ENCODE peak calls at places on chromosome 5, in five cellular contexts. R, B, S, H and D are unnamed samples.
A peak's percentile ranks its signal among the peaks of the same experiment; 100 is the strongest.

GRCh38 chr5:180128671-180129261 is 57.2 kb upstream of the RNF130 start:
- DNase-seq in S (no peak), B (no peak), R (no peak), H (no peak), D (no peak)

GRCh38 chr5:44952376-44952775 is 143.6 kb downstream of the MRPS30 start:
- DNase-seq in S (no peak), H (no peak), R (peak; percentile 2), B (peak; percentile 49), D (no peak)

GRCh38 chr5:35863159-35863558 is 6.5 kb downstream of the IL7R start:
- DNase-seq in R (no peak), B (no peak), S (no peak), H (no peak), D (no peak)

GRCh38 chr5:1847611-1848010 is 35.1 kb downstream of the IRX4 start:
- DNase-seq in H (no peak), B (no peak), S (no peak), R (no peak), D (no peak)

GRCh38 chr5:178189433-178189832 is 2.3 kb upstream of the GMCL2 start:
- DNase-seq in H (no peak), B (no peak), R (no peak), S (no peak), D (no peak)

GRCh38 chr5:87139795-87140194 is 127.9 kb upstream of the RASA1 start:
- DNase-seq in H (no peak), B (no peak), S (no peak), R (no peak), D (no peak)

GRCh38 chr5:107869459-107870115 is 198.8 kb upstream of the EFNA5 start:
- DNase-seq in H (no peak), B (no peak), R (peak; percentile 83), S (no peak), D (peak; percentile 57)

GRCh38 chr5:143922718-143923117 is 110.8 kb downstream of the HMHB1 start:
- DNase-seq in S (peak; percentile 56), R (peak; percentile 83), B (no peak), H (no peak), D (no peak)

GRCh38 chr5:95087819-95088317 is 197.0 kb downstream of the MCTP1 start:
- DNase-seq in B (no peak), R (peak; percentile 20), S (no peak), H (no peak), D (no peak)

GRCh38 chr5:33299621-33300208 is 141.1 kb upstream of the TARS1 start:
- DNase-seq in H (no peak), R (peak; percentile 86), S (no peak), B (peak; percentile 45), D (no peak)

GRCh38 chr5:56003179-56003578 is 8.4 kb upstream of the IL6ST start:
- DNase-seq in H (no peak), R (peak; percentile 90), B (no peak), S (no peak), D (no peak)

GRCh38 chr5:9283021-9283420 is 262.9 kb downstream of the SEMA5A start:
- DNase-seq in R (peak; percentile 50), B (no peak), H (no peak), S (no peak), D (peak; percentile 59)

GRCh38 chr5:172486912-172487311 is 32.6 kb upstream of the SH3PXD2B start:
- DNase-seq in B (no peak), S (no peak), H (no peak), R (no peak), D (no peak)

GRCh38 chr5:30106596-30106995 is 1086.9 kb upstream of the CDH6 start:
- DNase-seq in S (no peak), R (no peak), H (no peak), B (no peak), D (no peak)

GRCh38 chr5:56322592-56322991 is 89.5 kb upstream of the ANKRD55 start:
- DNase-seq in B (no peak), H (no peak), R (no peak), S (no peak), D (no peak)

GRCh38 chr5:92017786-92018185 is 634.7 kb upstream of the ARRDC3 start:
- DNase-seq in S (no peak), B (no peak), H (no peak), R (peak; percentile 81), D (peak; percentile 94)

GRCh38 chr5:151924564-151925395 is at the start of gene GLRA1:
- DNase-seq in H (peak; percentile 79), S (no peak), B (peak; percentile 92), R (peak; percentile 40), D (no peak)

GRCh38 chr5:7261049-7261448 is 134.9 kb upstream of the ADCY2 start:
- DNase-seq in B (peak; percentile 73), R (peak; percentile 44), H (peak; percentile 23), S (no peak), D (peak; percentile 20)

GRCh38 chr5:113508756-113509155 is 4.7 kb upstream of the YTHDC2 start:
- DNase-seq in R (peak; percentile 36), S (no peak), B (no peak), H (no peak), D (no peak)

GRCh38 chr5:176818391-176819098 is 8.2 kb downstream of the UNC5A start:
- DNase-seq in S (no peak), H (no peak), B (no peak), R (no peak), D (no peak)

GRCh38 chr5:174751154-174751990 is 27.0 kb downstream of the MSX2 start:
- DNase-seq in H (peak; percentile 43), S (no peak), R (peak; percentile 10), B (peak; percentile 64), D (no peak)

GRCh38 chr5:31186672-31187267 is 6.7 kb upstream of the CDH6 start:
- DNase-seq in H (no peak), R (peak; percentile 51), B (peak; percentile 59), S (no peak), D (no peak)

GRCh38 chr5:78162253-78162862 is 132.1 kb downstream of the AP3B1 start:
- DNase-seq in R (peak; percentile 29), S (no peak), B (peak; percentile 38), H (peak; percentile 16), D (peak; percentile 5)

GRCh38 chr5:111271885-111272284 is 47.7 kb downstream of the CAMK4 start:
- DNase-seq in R (no peak), S (no peak), B (no peak), H (no peak), D (no peak)

GRCh38 chr5:35303152-35303551 is 72.9 kb upstream of the PRLR start:
- DNase-seq in S (no peak), R (no peak), H (no peak), B (no peak), D (no peak)

GRCh38 chr5:9447691-9448090 is 98.2 kb downstream of the SEMA5A start:
- DNase-seq in S (no peak), B (no peak), R (peak; percentile 74), H (no peak), D (no peak)

GRCh38 chr5:15368835-15369234 is 131.1 kb upstream of the FBXL7 start:
- DNase-seq in S (no peak), H (no peak), B (no peak), R (no peak), D (no peak)

GRCh38 chr5:14849516-14850294 is 21.9 kb downstream of the ANKH start:
- DNase-seq in H (no peak), R (peak; percentile 51), B (no peak), S (no peak), D (no peak)

DNA sequence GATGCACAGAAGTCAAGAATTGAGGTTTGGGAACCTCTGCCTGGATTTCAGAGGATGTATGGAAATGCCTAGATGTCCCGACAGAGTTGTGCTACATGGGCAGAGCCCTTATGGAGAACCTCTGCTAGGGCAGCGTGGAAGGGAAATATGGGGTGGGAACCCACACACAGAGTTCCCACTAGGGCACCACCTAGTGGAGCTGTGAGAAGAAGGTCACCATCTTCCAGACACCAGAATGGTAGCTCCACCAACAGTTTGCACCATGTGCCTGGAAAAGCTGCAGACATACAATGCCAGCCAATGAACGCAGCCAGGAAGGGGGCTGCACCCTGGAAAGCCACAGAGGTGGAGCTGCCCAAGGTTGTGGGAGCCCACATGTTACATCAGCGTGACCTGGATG is 104.5 kb downstream of the STK32A start:
- DNase-seq in R (no peak), S (no peak), B (no peak), H (no peak), D (no peak)
- TF ChIP-seq CTCF in R (no peak), S (no peak), B (no peak), H (no peak), D (no peak)

DNA sequence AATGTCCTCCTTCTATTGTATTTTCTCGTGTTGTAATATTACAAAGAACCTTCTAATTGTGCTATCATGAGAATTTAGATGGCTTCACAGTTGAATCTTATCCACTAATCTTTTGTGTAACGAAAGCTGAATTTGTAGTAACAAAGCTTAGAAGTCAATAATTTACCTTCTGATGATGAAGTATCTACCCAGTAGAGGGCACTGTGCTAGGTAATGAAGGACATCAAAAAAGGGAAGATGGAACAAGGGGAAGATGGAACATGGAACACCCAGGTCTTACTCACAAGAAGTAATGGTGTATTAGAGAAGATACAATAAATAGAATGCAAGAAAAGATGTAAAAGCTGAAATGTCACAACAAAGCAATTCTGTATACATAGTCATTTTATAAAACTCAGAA is 131.0 kb upstream of the CCNG1 start:
- DNase-seq in R (no peak), S (no peak), B (peak; percentile 1), H (no peak), D (no peak)
- TF ChIP-seq CTCF in R (no peak), S (no peak), B (peak; percentile 40), H (peak; percentile 54), D (no peak)

DNA sequence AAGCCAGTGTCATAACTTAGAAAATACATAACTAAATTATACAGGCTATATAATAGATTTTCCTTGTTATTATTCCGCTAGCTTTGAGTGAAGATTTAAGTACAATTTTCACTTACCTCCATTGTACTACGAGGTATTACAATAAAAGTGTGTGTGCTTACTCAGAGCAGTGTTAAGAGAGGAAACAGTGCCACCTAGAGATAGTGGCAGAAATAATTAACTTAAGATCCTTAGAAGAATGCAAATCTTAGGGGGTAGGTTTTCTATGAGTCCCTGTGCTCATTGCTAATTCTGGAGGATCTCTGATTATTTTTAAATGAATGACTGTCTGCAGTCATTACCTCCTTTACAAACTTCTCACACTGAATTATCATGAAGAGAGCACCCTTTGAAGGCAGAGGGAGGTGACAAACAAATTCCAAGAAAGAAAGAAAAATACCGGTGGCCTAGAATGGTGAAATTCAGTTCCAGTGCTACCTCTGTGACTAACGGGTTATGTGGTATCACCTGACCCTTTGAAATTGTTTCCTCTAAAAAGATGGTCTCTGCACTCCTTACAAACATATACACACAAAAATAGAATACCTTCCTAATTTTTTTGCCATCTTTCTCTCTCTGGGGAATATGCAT is 379.8 kb downstream of the TRIM36 start:
- DNase-seq in B (peak; percentile 62), R (no peak), S (no peak), H (no peak), D (no peak)
- TF ChIP-seq CTCF in B (no peak), R (peak; percentile 6), S (no peak), H (peak; percentile 74), D (no peak)

DNA sequence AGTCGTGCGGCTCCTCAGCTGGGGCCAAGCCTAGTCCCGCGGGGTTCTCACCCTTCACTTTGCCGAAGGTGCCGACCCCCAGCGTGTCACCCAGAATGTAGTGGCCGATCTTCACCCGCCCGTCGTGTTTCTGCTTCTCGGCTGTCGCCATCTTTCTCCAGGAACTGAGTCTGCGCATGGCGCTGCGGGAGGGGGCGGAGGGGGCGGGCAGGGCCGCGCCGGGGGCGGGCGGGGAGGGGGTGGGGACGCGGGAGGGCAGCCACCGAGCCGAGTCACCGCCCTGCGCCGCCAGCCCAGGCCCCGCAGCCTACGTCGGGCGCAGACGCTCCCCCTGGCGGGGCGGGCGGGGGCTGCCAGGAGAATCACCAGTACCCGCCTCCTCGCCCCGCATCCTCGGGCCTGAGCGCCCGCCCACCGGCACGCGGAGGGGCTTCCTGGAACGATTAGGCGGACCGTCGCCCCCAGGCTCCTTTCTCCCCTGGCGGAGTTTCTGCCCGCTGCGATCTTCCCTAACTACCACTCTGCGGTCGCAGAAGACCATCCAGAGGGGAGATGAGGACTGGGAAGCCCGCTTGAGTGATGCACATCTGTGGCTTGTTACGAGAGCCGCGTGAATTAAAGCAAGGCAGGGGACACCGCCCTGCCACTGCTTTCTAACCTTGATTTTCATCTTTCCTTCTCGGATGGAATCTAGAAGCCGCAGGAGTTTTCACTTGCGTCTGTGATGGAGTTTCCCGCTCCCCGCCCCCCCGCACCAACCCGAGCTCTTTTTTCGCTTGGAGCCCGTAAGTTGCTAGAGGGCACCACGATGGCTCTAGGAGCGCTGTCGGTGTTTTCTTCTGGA is at the start of gene PRKAA1:
- DNase-seq in R (peak; percentile 97), B (peak; percentile 95), H (peak; percentile 86), S (peak; percentile 88), D (no peak)
- TF ChIP-seq CTCF in R (peak; percentile 36), B (peak; percentile 57), H (peak; percentile 77), S (peak; percentile 65), D (peak; percentile 54)